ENCODE peak calls at places on chromosomes 3 and 15, in six cellular contexts. One of them, this sample, is unnamed.

GRCh38 chr15:25793354-25794050 is 69.6 kb downstream of the ATP10A start:
- DNase-seq in H9: peak
- DNase-seq in trophoblast cell: no peak
- DNase-seq in IMR-90: no peak
- DNase-seq in mesendoderm: no peak
- DNase-seq in H1: no peak
- DNase-seq in this sample: no peak

GRCh38 chr3:184977796-184978195 is 165.8 kb downstream of the VPS8 start:
- DNase-seq in H9: no peak
- DNase-seq in trophoblast cell: no peak
- DNase-seq in IMR-90: no peak
- DNase-seq in mesendoderm: no peak
- DNase-seq in H1: no peak
- DNase-seq in this sample: no peak

GRCh38 chr3:134618986-134619615 is 31.7 kb downstream of the KY start:
- DNase-seq in H9: peak
- DNase-seq in trophoblast cell: no peak
- DNase-seq in IMR-90: no peak
- DNase-seq in mesendoderm: no peak
- DNase-seq in H1: no peak
- DNase-seq in this sample: no peak

GRCh38 chr15:65841121-65841930 is 28.0 kb upstream of the RAB11A start:
- DNase-seq in H9: no peak
- DNase-seq in trophoblast cell: peak
- DNase-seq in IMR-90: peak
- DNase-seq in mesendoderm: no peak
- DNase-seq in H1: no peak
- DNase-seq in this sample: no peak

GRCh38 chr15:38217181-38217580 is 35.5 kb upstream of the SPRED1 start:
- DNase-seq in H9: no peak
- DNase-seq in trophoblast cell: no peak
- DNase-seq in IMR-90: peak
- DNase-seq in mesendoderm: no peak
- DNase-seq in H1: no peak
- DNase-seq in this sample: peak

GRCh38 chr15:52018693-52019393 is at the start of gene MAPK6:
- DNase-seq in H9: peak
- DNase-seq in trophoblast cell: peak
- DNase-seq in IMR-90: peak
- DNase-seq in mesendoderm: peak
- DNase-seq in H1: peak
- DNase-seq in this sample: peak

GRCh38 chr3:22117751-22118346 is 366.8 kb upstream of the ZNF385D start:
- DNase-seq in H9: no peak
- DNase-seq in trophoblast cell: peak
- DNase-seq in IMR-90: peak
- DNase-seq in mesendoderm: peak
- DNase-seq in H1: no peak
- DNase-seq in this sample: peak

GRCh38 chr3:169658311-169658931 is 5.1 kb downstream of the MECOM start:
- DNase-seq in H9: peak
- DNase-seq in trophoblast cell: no peak
- DNase-seq in IMR-90: peak
- DNase-seq in mesendoderm: no peak
- DNase-seq in H1: no peak
- DNase-seq in this sample: no peak

GRCh38 chr3:7285502-7285901 is 424.6 kb downstream of the GRM7 start:
- DNase-seq in H9: no peak
- DNase-seq in trophoblast cell: no peak
- DNase-seq in IMR-90: no peak
- DNase-seq in mesendoderm: peak
- DNase-seq in H1: no peak
- DNase-seq in this sample: no peak

GRCh38 chr15:39587910-39588530 is 7.1 kb downstream of the THBS1 start:
- DNase-seq in H9: no peak
- DNase-seq in trophoblast cell: no peak
- DNase-seq in IMR-90: peak
- DNase-seq in mesendoderm: no peak
- DNase-seq in H1: no peak
- DNase-seq in this sample: peak

GRCh38 chr15:99207672-99208071 is 41.7 kb downstream of the TTC23 start:
- DNase-seq in H9: no peak
- DNase-seq in trophoblast cell: no peak
- DNase-seq in IMR-90: no peak
- DNase-seq in mesendoderm: no peak
- DNase-seq in H1: no peak
- DNase-seq in this sample: no peak

GRCh38 chr15:96171842-96172241 is 158.7 kb upstream of the NR2F2 start:
- DNase-seq in H9: no peak
- DNase-seq in trophoblast cell: peak
- DNase-seq in IMR-90: peak
- DNase-seq in mesendoderm: peak
- DNase-seq in H1: no peak
- DNase-seq in this sample: peak

GRCh38 chr3:73656241-73656890 is 31.6 kb upstream of the PDZRN3 start:
- DNase-seq in H9: no peak
- DNase-seq in trophoblast cell: peak
- DNase-seq in IMR-90: peak
- DNase-seq in mesendoderm: peak
- DNase-seq in H1: no peak
- DNase-seq in this sample: no peak

GRCh38 chr15:85443593-85444328 is 63.4 kb downstream of the AKAP13 start:
- DNase-seq in H9: no peak
- DNase-seq in trophoblast cell: peak
- DNase-seq in IMR-90: peak
- DNase-seq in mesendoderm: peak
- DNase-seq in H1: no peak
- DNase-seq in this sample: peak

GRCh38 chr3:123048480-123049237 is 18.2 kb upstream of the PDIA5 start:
- DNase-seq in H9: no peak
- DNase-seq in trophoblast cell: peak
- DNase-seq in IMR-90: no peak
- DNase-seq in mesendoderm: no peak
- DNase-seq in H1: no peak
- DNase-seq in this sample: no peak

GRCh38 chr3:49456417-49456816 is 13.7 kb upstream of the DAG1 start:
- DNase-seq in H9: no peak
- DNase-seq in trophoblast cell: peak
- DNase-seq in IMR-90: peak
- DNase-seq in mesendoderm: peak
- DNase-seq in H1: no peak
- DNase-seq in this sample: no peak

GRCh38 chr3:49462222-49462621 is 7.8 kb upstream of the DAG1 start:
- DNase-seq in H9: no peak
- DNase-seq in trophoblast cell: peak
- DNase-seq in IMR-90: peak
- DNase-seq in mesendoderm: peak
- DNase-seq in H1: no peak
- DNase-seq in this sample: peak

GRCh38 chr3:49461443-49462171 is 8.5 kb upstream of the DAG1 start:
- DNase-seq in H9: peak
- DNase-seq in trophoblast cell: peak
- DNase-seq in IMR-90: peak
- DNase-seq in mesendoderm: peak
- DNase-seq in H1: peak
- DNase-seq in this sample: peak

GRCh38 chr3:49460956-49461355 is 9.1 kb upstream of the DAG1 start:
- DNase-seq in H9: no peak
- DNase-seq in trophoblast cell: peak
- DNase-seq in IMR-90: no peak
- DNase-seq in mesendoderm: no peak
- DNase-seq in H1: no peak
- DNase-seq in this sample: no peak

DNA sequence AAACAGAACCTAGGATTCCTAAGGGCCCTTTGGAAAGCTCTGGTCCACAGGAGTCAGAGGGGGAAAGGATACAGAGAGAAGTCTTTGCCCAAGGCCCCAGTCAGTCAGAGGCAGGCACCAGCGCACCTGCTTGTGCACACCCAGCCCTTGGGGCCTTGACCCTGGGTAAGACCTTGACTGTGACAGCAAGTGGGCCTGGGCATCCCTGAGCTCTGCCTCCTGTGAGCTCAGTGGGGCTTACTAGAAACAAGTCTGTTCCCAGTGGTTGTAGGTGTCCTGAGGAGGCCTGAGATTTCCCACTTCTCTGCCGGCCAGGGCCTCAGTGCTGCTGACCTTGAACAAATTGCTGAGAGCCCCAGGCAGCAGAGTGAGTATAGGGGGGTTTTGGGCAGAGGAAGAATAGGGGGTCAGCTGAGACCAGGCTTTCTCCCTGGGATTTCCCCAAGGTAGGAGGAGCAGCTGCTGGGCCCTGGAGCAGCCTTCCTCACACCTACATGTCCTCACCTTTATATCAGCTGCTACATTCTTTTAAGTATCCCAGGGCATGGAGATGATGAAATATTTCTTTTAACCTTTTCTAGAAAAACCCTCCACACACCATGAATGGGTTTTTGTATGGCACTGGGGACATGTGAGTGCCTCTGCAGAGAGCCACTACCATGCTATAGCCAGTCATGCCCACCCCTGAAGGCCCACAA is 9.7 kb upstream of the DAG1 start:
- DNase-seq in H9: no peak
- DNase-seq in trophoblast cell: peak
- DNase-seq in IMR-90: no peak
- DNase-seq in mesendoderm: peak
- DNase-seq in H1: no peak
- DNase-seq in this sample: no peak
- H2BK5ac ChIP-seq in H9: peak
- H2BK5ac ChIP-seq in trophoblast cell: peak
- H2BK5ac ChIP-seq in IMR-90: no peak
- H2BK5ac ChIP-seq in mesendoderm: peak
- H2BK5ac ChIP-seq in H1: peak
- H2BK5ac ChIP-seq in this sample: no peak

DNA sequence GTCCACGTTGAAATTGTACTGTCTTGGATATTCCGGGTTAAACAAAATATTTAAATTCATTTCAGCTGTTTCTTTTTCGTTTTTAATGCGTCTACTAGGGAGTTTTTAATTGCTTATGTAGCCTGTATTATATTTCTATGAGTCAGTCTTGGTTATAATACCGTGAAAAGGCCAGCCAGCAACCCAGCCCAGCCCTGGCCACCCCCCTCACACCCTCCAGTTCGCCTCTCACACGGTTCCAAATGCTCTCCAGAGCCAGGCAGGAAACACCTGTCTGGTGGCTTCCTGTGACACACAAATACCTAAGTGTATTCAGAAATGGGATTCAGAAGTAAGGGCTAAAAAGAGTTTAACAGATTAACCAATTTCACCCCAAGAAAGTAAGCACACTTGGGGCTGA is 4.4 kb downstream of the SH3BP5 start:
- DNase-seq in H9: no peak
- DNase-seq in trophoblast cell: peak
- DNase-seq in IMR-90: peak
- DNase-seq in mesendoderm: no peak
- DNase-seq in H1: no peak
- DNase-seq in this sample: no peak
- H3K9ac ChIP-seq in H9: no peak
- H3K9ac ChIP-seq in trophoblast cell: no peak
- H3K9ac ChIP-seq in IMR-90: no peak
- H3K9ac ChIP-seq in mesendoderm: no peak
- H3K9ac ChIP-seq in H1: no peak
- H3K9ac ChIP-seq in this sample: peak

GRCh38 chr15:36680751-36681150 is 101.3 kb downstream of the CDIN1 start:
- DNase-seq in H9: no peak
- DNase-seq in trophoblast cell: no peak
- DNase-seq in IMR-90: no peak
- DNase-seq in mesendoderm: no peak
- DNase-seq in H1: no peak
- DNase-seq in this sample: no peak
- H3K4me2 ChIP-seq in H9: no peak
- H3K4me2 ChIP-seq in trophoblast cell: no peak
- H3K4me2 ChIP-seq in IMR-90: no peak
- H3K4me2 ChIP-seq in mesendoderm: no peak
- H3K4me2 ChIP-seq in H1: no peak
- H3K4me2 ChIP-seq in this sample: no peak

GRCh38 chr15:34039506-34040123 is 611 bp upstream of the AVEN start:
- DNase-seq in H9: no peak
- DNase-seq in trophoblast cell: peak
- DNase-seq in IMR-90: peak
- DNase-seq in mesendoderm: peak
- DNase-seq in H1: no peak
- DNase-seq in this sample: peak

GRCh38 chr15:34038023-34038403 is 991 bp downstream of the AVEN start:
- DNase-seq in H9: no peak
- DNase-seq in trophoblast cell: no peak
- DNase-seq in IMR-90: no peak
- DNase-seq in mesendoderm: no peak
- DNase-seq in H1: no peak
- DNase-seq in this sample: no peak

GRCh38 chr15:34043391-34043790 is 4.4 kb upstream of the AVEN start:
- DNase-seq in H9: no peak
- DNase-seq in trophoblast cell: peak
- DNase-seq in IMR-90: no peak
- DNase-seq in mesendoderm: peak
- DNase-seq in H1: no peak
- DNase-seq in this sample: peak

GRCh38 chr15:34039180-34039486 is at the start of gene AVEN:
- DNase-seq in H9: no peak
- DNase-seq in trophoblast cell: no peak
- DNase-seq in IMR-90: no peak
- DNase-seq in mesendoderm: no peak
- DNase-seq in H1: no peak
- DNase-seq in this sample: no peak

GRCh38 chr15:34038404-34039179 is 412 bp downstream of the AVEN start:
- DNase-seq in H9: peak
- DNase-seq in trophoblast cell: peak
- DNase-seq in IMR-90: peak
- DNase-seq in mesendoderm: peak
- DNase-seq in H1: no peak
- DNase-seq in this sample: peak
- H2BK5ac ChIP-seq in H9: no peak
- H2BK5ac ChIP-seq in trophoblast cell: peak
- H2BK5ac ChIP-seq in IMR-90: peak
- H2BK5ac ChIP-seq in mesendoderm: peak
- H2BK5ac ChIP-seq in H1: peak
- H2BK5ac ChIP-seq in this sample: peak

This sample was measured in mesenchymal stem cell.